ENCODE peak calls at places on chromosomes 4 and X, in four cellular contexts. E is IMR-90, G is neuronal stem cell, N is H1. O is an unnamed sample.

GRCh38 chrX:77937291-77937690 is 26.8 kb downstream of the ATP7A start:
- DNase-seq in E (peak; percentile 80), G (no peak), N (no peak), O (no peak)

GRCh38 chr4:70759627-70760026 is 37.9 kb downstream of the RUFY3 start:
- DNase-seq in E (peak; percentile 21), G (no peak), N (no peak), O (no peak)

GRCh38 chrX:72296991-72297390 is 8.7 kb downstream of the CITED1 start:
- DNase-seq in E (no peak), G (no peak), N (no peak), O (no peak)

GRCh38 chr4:6372649-6373525 is 99.5 kb downstream of the PPP2R2C start:
- DNase-seq in E (peak; percentile 28), G (peak; percentile 17), N (no peak), O (peak; percentile 77)

GRCh38 chr4:177008071-177008835 is 215.5 kb upstream of the VEGFC start:
- DNase-seq in E (peak; percentile 78), G (no peak), N (no peak), O (no peak)

GRCh38 chr4:7301126-7301785 is 108.9 kb downstream of the SORCS2 start:
- DNase-seq in E (no peak), G (no peak), N (no peak), O (no peak)

GRCh38 chrX:12975670-12975965 is 708 bp downstream of the TMSB4X start:
- DNase-seq in E (no peak), G (no peak), N (no peak), O (no peak)

GRCh38 chrX:152927858-152928760 is 30.2 kb downstream of the ZNF185 start:
- DNase-seq in E (no peak), G (no peak), N (no peak), O (no peak)

GRCh38 chrX:101415180-101416130 is 7.4 kb downstream of the HNRNPH2 start:
- DNase-seq in E (peak; percentile 84), G (peak; percentile 46), N (no peak), O (peak; percentile 31)

GRCh38 chr4:112451831-112452230 is 64.1 kb downstream of the NEUROG2 start:
- DNase-seq in E (no peak), G (no peak), N (no peak), O (no peak)

GRCh38 chr4:10926025-10926424 is 241.5 kb upstream of the CLNK start:
- DNase-seq in E (no peak), G (peak; percentile 59), N (no peak), O (no peak)

DNA sequence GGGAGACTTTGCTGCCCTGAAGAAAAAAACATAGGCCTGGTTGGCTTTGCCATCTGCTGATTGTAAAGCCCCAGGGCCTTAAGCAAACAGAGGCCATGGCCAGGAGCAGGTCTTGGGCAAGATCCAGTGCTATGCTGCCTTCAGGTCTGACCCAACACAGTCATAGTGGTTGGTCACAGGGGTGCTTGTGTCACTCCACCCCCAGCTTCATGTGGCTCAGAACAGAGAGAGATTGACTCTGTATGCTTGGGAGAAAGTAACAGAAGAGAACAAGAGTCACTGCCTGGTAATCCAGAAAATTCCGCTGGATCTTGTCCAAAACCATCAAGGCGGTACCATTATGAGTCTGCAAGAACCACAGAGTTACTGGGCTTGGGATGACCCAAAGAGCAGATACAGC is 24.4 kb upstream of the SMARCA5 start:
- DNase-seq in E (peak; percentile 28), G (no peak), N (no peak), O (no peak)
- H4K91ac ChIP-seq in E (no peak overlapping the region), G (no peak overlapping the region), N (no peak overlapping the region), O (no peak overlapping the region)

GRCh38 chrX:54748626-54749025 is 49.4 kb downstream of the ITIH6 start:
- DNase-seq in E (no peak), G (no peak), N (no peak), O (no peak)
- H4K91ac ChIP-seq in E (no peak overlapping the region), G (no peak overlapping the region), N (no peak overlapping the region), O (no peak overlapping the region)

GRCh38 chr4:155545456-155545855 is 121.2 kb upstream of the GUCY1A1 start:
- DNase-seq in E (no peak), G (no peak), N (no peak), O (no peak)

GRCh38 chr4:155542415-155542814 is 124.2 kb upstream of the GUCY1A1 start:
- DNase-seq in E (no peak), G (no peak), N (no peak), O (no peak)

GRCh38 chr4:155543126-155543765 is 123.4 kb upstream of the GUCY1A1 start:
- DNase-seq in E (peak; percentile 83), G (no peak), N (no peak), O (no peak)

GRCh38 chr4:155546451-155546850 is 120.2 kb upstream of the GUCY1A1 start:
- DNase-seq in E (peak; percentile 43), G (no peak), N (no peak), O (no peak)

DNA sequence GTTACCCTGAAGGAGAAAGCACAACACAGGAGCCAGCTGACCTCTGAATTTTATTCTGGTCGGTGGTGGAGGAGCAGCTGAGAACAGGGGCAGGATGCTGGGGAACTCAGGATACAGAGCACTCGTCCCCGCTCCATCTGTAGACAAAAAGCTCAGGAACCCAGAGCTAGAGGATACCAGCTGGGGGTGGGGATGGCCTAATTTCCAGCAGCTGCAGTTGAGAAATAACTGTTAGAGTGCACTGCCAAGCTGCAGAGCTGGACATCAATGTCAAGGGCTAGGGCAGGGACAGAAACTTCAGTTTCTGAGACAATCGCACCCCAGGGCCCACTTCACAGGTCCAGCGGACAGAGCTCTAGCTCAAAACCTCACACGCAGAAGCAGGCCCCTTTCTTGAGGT is 122.1 kb upstream of the GUCY1A1 start:
- DNase-seq in E (no peak), G (no peak), N (no peak), O (no peak)
- H4K91ac ChIP-seq in E (no peak overlapping the region), G (no peak overlapping the region), N (no peak overlapping the region), O (no peak overlapping the region)

GRCh38 chrX:40088803-40089540 is 8.8 kb downstream of the BCOR start:
- DNase-seq in E (no peak), G (no peak), N (no peak), O (peak; percentile 42)

GRCh38 chrX:40091691-40092421 is 5.9 kb downstream of the BCOR start:
- DNase-seq in E (no peak), G (no peak), N (no peak), O (peak; percentile 77)

GRCh38 chrX:40088299-40088625 is 9.5 kb downstream of the BCOR start:
- DNase-seq in E (no peak), G (no peak), N (no peak), O (peak; percentile 63)

GRCh38 chrX:40090961-40091360 is 6.8 kb downstream of the BCOR start:
- DNase-seq in E (no peak), G (no peak), N (no peak), O (peak; percentile 61)

GRCh38 chrX:40090050-40090804 is 7.5 kb downstream of the BCOR start:
- DNase-seq in E (no peak), G (no peak), N (no peak), O (peak; percentile 71)
- H4K91ac ChIP-seq in E (peak overlapping the region; percentile 7), G (no peak overlapping the region), N (no peak overlapping the region), O (no peak overlapping the region)